ENCODE peak calls at places on chromosomes 11 and 22, in ten cellular contexts. I, W, T, N, M, G, B, J, V and O are unnamed samples.

GRCh38 chr11:15091620-15092019 is 18.2 kb downstream of the CALCB start:
- DNase-seq in I (no peak), W (no peak), T (no peak), N (no peak), M (no peak), G (no peak), B (no peak), J (no peak), V (no peak), O (no peak)

GRCh38 chr11:128182844-128183243 is 404.5 kb downstream of the ETS1 start:
- DNase-seq in I (peak), W (peak), T (peak), N (no peak), M (no peak), G (peak), B (no peak), J (no peak), V (no peak), O (no peak)

GRCh38 chr11:32809313-32809712 is 14.9 kb upstream of the CCDC73 start:
- DNase-seq in I (peak), W (peak), T (peak), N (no peak), M (peak), G (peak), B (peak), J (peak), V (peak), O (no peak)

GRCh38 chr11:57276857-57277505 is 39.9 kb upstream of the APLNR start:
- DNase-seq in I (no peak), W (no peak), T (no peak), N (no peak), M (no peak), G (peak), B (no peak), J (peak), V (no peak), O (no peak)

GRCh38 chr22:46632646-46633249 is 12.6 kb downstream of the GRAMD4 start:
- DNase-seq in I (no peak), W (no peak), T (no peak), N (no peak), M (no peak), G (no peak), B (no peak), J (no peak), V (no peak), O (no peak)

GRCh38 chr11:84408946-84409411 is 1122.8 kb upstream of the CCDC90B start:
- DNase-seq in I (peak), W (no peak), T (peak), N (no peak), M (no peak), G (peak), B (no peak), J (no peak), V (no peak), O (no peak)

GRCh38 chr22:45546333-45547015 is 43.8 kb downstream of the FBLN1 start:
- DNase-seq in I (no peak), W (no peak), T (no peak), N (no peak), M (no peak), G (no peak), B (no peak), J (no peak), V (no peak), O (no peak)

GRCh38 chr11:65424200-65425104 is 1.9 kb downstream of the NEAT1 start:
- DNase-seq in I (no peak), W (no peak), T (peak), N (peak), M (no peak), G (peak), B (peak), J (peak), V (peak), O (no peak)

GRCh38 chr22:39832627-39833074 is 60.9 kb downstream of the ENTHD1 start:
- DNase-seq in I (no peak), W (no peak), T (no peak), N (no peak), M (no peak), G (no peak), B (no peak), J (no peak), V (no peak), O (no peak)

GRCh38 chr22:33402325-33402724 is 344.1 kb upstream of the SYN3 start:
- DNase-seq in I (no peak), W (no peak), T (no peak), N (no peak), M (no peak), G (no peak), B (no peak), J (no peak), V (no peak), O (no peak)
- TF ChIP-seq CTCF in I (no peak), W (no peak), T (no peak), N (no peak), M (no peak), G (no peak), B (no peak), J (no peak), V (no peak), O (no peak)

DNA sequence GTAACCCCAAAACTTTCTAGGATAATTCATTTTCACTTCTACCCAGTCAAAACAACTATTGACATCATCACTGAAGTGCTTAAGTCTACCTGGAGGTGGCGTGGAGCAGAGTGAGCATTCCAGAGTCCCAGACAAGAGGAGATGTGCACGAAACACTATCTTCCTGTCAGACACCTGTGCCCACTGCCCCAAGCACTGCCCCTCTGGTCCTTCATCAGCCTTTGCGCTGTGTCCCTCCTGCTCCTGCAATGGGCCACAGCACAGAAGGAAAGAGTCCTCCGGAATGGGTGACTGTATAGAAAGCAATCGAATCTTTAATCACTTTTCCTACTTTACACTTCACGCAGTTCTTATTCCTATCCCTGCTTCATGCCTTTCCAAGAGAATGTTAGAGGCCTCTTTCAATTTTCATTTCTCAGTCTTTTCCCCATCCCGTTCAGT is 512 bp upstream of the GRIA4 start:
- DNase-seq in I (peak), W (peak), T (no peak), N (no peak), M (peak), G (peak), B (no peak), J (peak), V (no peak), O (no peak)
- TF ChIP-seq CTCF in I (peak), W (no peak), T (no peak), N (no peak), M (no peak), G (peak), B (no peak), J (peak), V (peak), O (no peak)

GRCh38 chr11:9693801-9694553 is 30.1 kb downstream of the SWAP70 start:
- DNase-seq in I (no peak), W (no peak), T (no peak), N (no peak), M (no peak), G (no peak), B (no peak), J (no peak), V (no peak), O (no peak)
- TF ChIP-seq CTCF in I (peak), W (no peak), T (no peak), N (no peak), M (no peak), G (no peak), B (no peak), J (no peak), V (peak), O (no peak)

DNA sequence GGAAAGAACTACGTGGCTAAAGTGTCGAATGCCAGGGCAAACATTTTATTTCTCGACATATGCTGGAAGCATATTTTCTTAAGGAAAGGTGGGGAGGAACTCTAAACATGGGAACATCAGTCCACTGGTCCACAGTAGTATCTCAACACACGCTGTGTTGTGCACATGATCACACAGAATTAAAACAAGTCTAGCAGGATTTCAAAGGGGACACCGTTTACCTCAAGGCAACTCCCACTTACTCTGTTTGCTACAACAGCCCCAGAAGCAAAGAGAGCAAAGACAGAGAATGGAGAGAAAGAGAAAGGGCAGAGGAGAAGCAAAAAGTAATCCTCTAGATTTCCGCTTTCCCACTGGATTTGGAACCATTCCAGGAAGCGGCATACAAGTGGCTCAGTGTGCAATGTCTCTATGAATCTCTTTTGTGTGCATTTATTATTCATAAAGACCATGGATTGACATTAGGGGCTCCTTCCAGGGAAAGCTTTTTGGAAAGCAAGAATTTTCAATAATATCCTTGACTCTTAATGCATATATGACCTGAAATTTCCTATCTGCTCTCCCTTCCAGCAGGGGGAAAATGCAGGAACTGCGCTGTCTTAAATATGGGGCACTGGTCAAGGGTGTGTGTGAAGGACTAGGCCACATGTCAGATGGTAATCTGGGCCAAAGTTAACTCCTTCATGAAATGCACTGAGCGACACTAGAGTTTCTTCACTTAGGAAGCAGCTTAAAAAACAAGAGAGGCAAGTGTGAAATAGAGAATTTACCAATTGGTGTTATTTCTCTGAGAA is 34.8 kb upstream of the CCDC34 start:
- DNase-seq in I (no peak), W (no peak), T (no peak), N (no peak), M (no peak), G (no peak), B (no peak), J (peak), V (no peak), O (no peak)
- TF ChIP-seq CTCF in I (no peak), W (no peak), T (no peak), N (no peak), M (no peak), G (no peak), B (no peak), J (no peak), V (no peak), O (no peak)

GRCh38 chr11:73295259-73295995 is 12.6 kb upstream of the ARHGEF17 start:
- DNase-seq in I (peak), W (peak), T (peak), N (peak), M (peak), G (peak), B (no peak), J (peak), V (peak), O (no peak)
- TF ChIP-seq CTCF in I (peak), W (peak), T (peak), N (peak), M (peak), G (peak), B (peak), J (peak), V (peak), O (peak)

DNA sequence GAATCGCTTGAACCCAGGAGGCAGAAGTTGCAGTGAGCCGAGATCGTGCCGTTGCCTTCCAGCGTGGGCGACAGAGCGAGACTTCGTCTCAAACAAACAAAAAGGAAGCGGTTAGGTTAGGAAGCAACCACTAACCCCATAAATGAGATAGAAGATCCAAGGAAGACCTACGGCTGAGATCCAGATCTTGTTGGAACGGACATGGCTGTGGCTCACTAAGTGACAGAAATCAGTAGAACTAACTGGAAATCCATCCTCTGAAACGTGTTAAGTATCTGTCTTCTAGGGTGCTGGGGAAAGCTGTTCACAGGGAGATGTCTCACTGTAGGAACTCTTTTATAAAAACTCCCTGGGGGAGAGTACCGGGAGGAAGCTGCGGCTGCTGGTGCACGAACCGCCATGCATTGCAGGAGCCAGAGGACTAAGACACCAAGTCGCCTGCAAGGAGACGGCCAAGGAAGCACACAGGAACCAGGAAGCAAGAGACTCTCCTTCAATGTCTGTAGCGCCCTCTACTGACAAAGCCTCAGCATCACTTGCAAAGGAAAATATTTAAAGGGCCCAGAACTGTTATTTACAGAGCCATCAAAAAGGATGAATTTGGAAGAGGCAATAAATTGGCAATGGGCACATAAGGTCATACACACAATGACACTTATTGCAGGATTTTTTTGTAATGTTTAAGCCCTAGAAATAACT is 16.9 kb upstream of the SPTY2D1 start:
- DNase-seq in I (peak), W (peak), T (peak), N (no peak), M (peak), G (peak), B (no peak), J (peak), V (peak), O (no peak)
- TF ChIP-seq CTCF in I (peak), W (peak), T (peak), N (no peak), M (peak), G (peak), B (no peak), J (peak), V (peak), O (peak)

GRCh38 chr11:73306069-73306468 is 2.0 kb upstream of the ARHGEF17 start:
- DNase-seq in I (no peak), W (no peak), T (no peak), N (no peak), M (no peak), G (no peak), B (no peak), J (no peak), V (no peak), O (no peak)
- TF ChIP-seq CTCF in I (peak), W (no peak), T (no peak), N (no peak), M (no peak), G (peak), B (no peak), J (no peak), V (peak), O (no peak)

DNA sequence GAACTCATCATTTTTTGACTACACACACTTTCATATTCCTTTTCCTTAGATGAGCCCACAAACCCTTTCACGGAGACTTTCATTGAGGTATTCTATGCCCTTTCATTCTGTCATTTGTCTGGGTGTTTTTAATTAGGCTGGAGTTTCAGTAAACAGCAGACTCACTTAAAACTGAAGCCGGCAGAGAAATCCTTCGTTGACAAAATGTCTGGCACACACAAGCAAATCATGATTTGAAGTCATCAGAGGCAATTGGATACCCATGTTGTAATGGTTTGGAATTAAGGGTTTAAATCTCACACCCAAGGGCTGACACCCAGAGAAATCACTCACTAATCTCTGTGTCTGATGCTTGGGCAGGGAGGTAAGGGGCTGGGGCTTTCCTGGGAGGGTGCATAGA is 127.1 kb downstream of the EHF start:
- DNase-seq in I (no peak), W (no peak), T (no peak), N (no peak), M (no peak), G (no peak), B (no peak), J (no peak), V (no peak), O (no peak)
- TF ChIP-seq CTCF in I (no peak), W (no peak), T (no peak), N (no peak), M (no peak), G (no peak), B (no peak), J (no peak), V (no peak), O (no peak)

GRCh38 chr22:22378446-22379415 is 129.8 kb downstream of the ZNF280B start:
- DNase-seq in I (no peak), W (no peak), T (no peak), N (no peak), M (no peak), G (no peak), B (no peak), J (no peak), V (no peak), O (no peak)

GRCh38 chr22:22377335-22377734 is 131.2 kb downstream of the ZNF280B start:
- DNase-seq in I (no peak), W (no peak), T (no peak), N (no peak), M (no peak), G (no peak), B (no peak), J (no peak), V (no peak), O (no peak)

GRCh38 chr22:22376352-22376706 is 131.7 kb downstream of the VPREB1 start:
- DNase-seq in I (no peak), W (no peak), T (no peak), N (no peak), M (no peak), G (no peak), B (no peak), J (no peak), V (no peak), O (no peak)

GRCh38 chr22:22384267-22384666 is 124.3 kb downstream of the ZNF280B start:
- DNase-seq in I (no peak), W (no peak), T (no peak), N (no peak), M (no peak), G (no peak), B (no peak), J (no peak), V (no peak), O (no peak)

GRCh38 chr22:22380098-22381030 is 128.2 kb downstream of the ZNF280B start:
- DNase-seq in I (peak), W (peak), T (no peak), N (no peak), M (no peak), G (no peak), B (no peak), J (no peak), V (no peak), O (no peak)
- TF ChIP-seq CTCF in I (peak), W (peak), T (no peak), N (no peak), M (peak), G (no peak), B (no peak), J (no peak), V (peak), O (no peak)